ENCODE peak calls at places on chromosomes 11 and 22, in five cellular contexts. One of them, this sample, is unnamed.

GRCh38 chr11:27991731-27992130 is 116.2 kb downstream of the KIF18A start:
- DNase-seq in heart right ventricle: no peak
- DNase-seq in brain microvascular endothelial cell: no peak
- DNase-seq in uterus: no peak
- DNase-seq in cardiac fibroblast: peak; percentile 40
- DNase-seq in this sample: no peak

GRCh38 chr11:71238941-71239340 is 13.4 kb downstream of the SHANK2 start:
- DNase-seq in heart right ventricle: no peak
- DNase-seq in brain microvascular endothelial cell: no peak
- DNase-seq in uterus: no peak
- DNase-seq in cardiac fibroblast: no peak
- DNase-seq in this sample: no peak

GRCh38 chr22:20184501-20185145 is 33.8 kb upstream of the CCDC188 start:
- DNase-seq in heart right ventricle: no peak
- DNase-seq in brain microvascular endothelial cell: no peak
- DNase-seq in uterus: no peak
- DNase-seq in cardiac fibroblast: no peak
- DNase-seq in this sample: no peak

GRCh38 chr22:25651332-25651731 is 86.9 kb downstream of the GRK3 start:
- DNase-seq in heart right ventricle: no peak
- DNase-seq in brain microvascular endothelial cell: no peak
- DNase-seq in uterus: no peak
- DNase-seq in cardiac fibroblast: no peak
- DNase-seq in this sample: no peak

GRCh38 chr22:33210129-33210784 is 152.1 kb upstream of the SYN3 start:
- DNase-seq in heart right ventricle: no peak
- DNase-seq in brain microvascular endothelial cell: peak; percentile 11
- DNase-seq in uterus: no peak
- DNase-seq in cardiac fibroblast: peak; percentile 37
- DNase-seq in this sample: no peak

GRCh38 chr22:29457730-29458129 is 19.3 kb downstream of the RFPL1 start:
- DNase-seq in heart right ventricle: no peak
- DNase-seq in brain microvascular endothelial cell: peak; percentile 47
- DNase-seq in uterus: no peak
- DNase-seq in cardiac fibroblast: peak; percentile 43
- DNase-seq in this sample: no peak

GRCh38 chr11:67398661-67399563 is 2.7 kb downstream of the PPP1CA start:
- DNase-seq in heart right ventricle: no peak
- DNase-seq in brain microvascular endothelial cell: no peak
- DNase-seq in uterus: no peak
- DNase-seq in cardiac fibroblast: no peak
- DNase-seq in this sample: no peak

GRCh38 chr11:84780689-84781293 is 846.4 kb downstream of the DLG2 start:
- DNase-seq in heart right ventricle: no peak
- DNase-seq in brain microvascular endothelial cell: peak; percentile 2
- DNase-seq in uterus: no peak
- DNase-seq in cardiac fibroblast: peak; percentile 5
- DNase-seq in this sample: peak; percentile 12

GRCh38 chr11:126718319-126718718 is 282.3 kb downstream of the KIRREL3 start:
- DNase-seq in heart right ventricle: no peak
- DNase-seq in brain microvascular endothelial cell: no peak
- DNase-seq in uterus: no peak
- DNase-seq in cardiac fibroblast: no peak
- DNase-seq in this sample: no peak

GRCh38 chr11:111297696-111298095 is 650 bp upstream of the POU2AF3 start:
- DNase-seq in heart right ventricle: no peak
- DNase-seq in brain microvascular endothelial cell: no peak
- DNase-seq in uterus: no peak
- DNase-seq in cardiac fibroblast: no peak
- DNase-seq in this sample: no peak

GRCh38 chr22:36356708-36357694 is 30.8 kb downstream of the MYH9 start:
- DNase-seq in heart right ventricle: no peak
- DNase-seq in brain microvascular endothelial cell: no peak
- DNase-seq in uterus: no peak
- DNase-seq in cardiac fibroblast: no peak
- DNase-seq in this sample: no peak

GRCh38 chr22:24516301-24516737 is 21.2 kb downstream of the UPB1 start:
- DNase-seq in heart right ventricle: no peak
- DNase-seq in brain microvascular endothelial cell: peak; percentile 84
- DNase-seq in uterus: no peak
- DNase-seq in cardiac fibroblast: peak; percentile 91
- DNase-seq in this sample: peak; percentile 78

GRCh38 chr11:132379540-132379939 is 1009.1 kb downstream of the NTM start:
- DNase-seq in heart right ventricle: no peak
- DNase-seq in brain microvascular endothelial cell: no peak
- DNase-seq in uterus: no peak
- DNase-seq in cardiac fibroblast: no peak
- DNase-seq in this sample: no peak

GRCh38 chr22:26588749-26589366 is 1.1 kb downstream of the TPST2 start:
- DNase-seq in heart right ventricle: no peak
- DNase-seq in brain microvascular endothelial cell: no peak
- DNase-seq in uterus: no peak
- DNase-seq in cardiac fibroblast: no peak
- DNase-seq in this sample: no peak

GRCh38 chr22:46533434-46533833 is 4.0 kb downstream of the CELSR1 start:
- DNase-seq in heart right ventricle: no peak
- DNase-seq in brain microvascular endothelial cell: no peak
- DNase-seq in uterus: no peak
- DNase-seq in cardiac fibroblast: no peak
- DNase-seq in this sample: no peak

GRCh38 chr11:65867284-65868071 is 5.1 kb downstream of the EFEMP2 start:
- DNase-seq in heart right ventricle: no peak
- DNase-seq in brain microvascular endothelial cell: no peak
- DNase-seq in uterus: no peak
- DNase-seq in cardiac fibroblast: no peak
- DNase-seq in this sample: no peak
- H3K4me3 ChIP-seq in heart right ventricle: no peak overlapping the region
- H3K4me3 ChIP-seq in brain microvascular endothelial cell: no peak overlapping the region
- H3K4me3 ChIP-seq in uterus: no peak overlapping the region
- H3K4me3 ChIP-seq in cardiac fibroblast: no peak overlapping the region
- H3K4me3 ChIP-seq in this sample: no peak overlapping the region

GRCh38 chr22:40147388-40148176 is 30.1 kb upstream of the TNRC6B start:
- DNase-seq in heart right ventricle: no peak
- DNase-seq in brain microvascular endothelial cell: no peak
- DNase-seq in uterus: no peak
- DNase-seq in cardiac fibroblast: no peak
- DNase-seq in this sample: no peak
- TF ChIP-seq CTCF in heart right ventricle: no peak
- TF ChIP-seq CTCF in brain microvascular endothelial cell: no peak
- TF ChIP-seq CTCF in uterus: no peak
- TF ChIP-seq CTCF in cardiac fibroblast: no peak
- TF ChIP-seq CTCF in this sample: no peak

DNA sequence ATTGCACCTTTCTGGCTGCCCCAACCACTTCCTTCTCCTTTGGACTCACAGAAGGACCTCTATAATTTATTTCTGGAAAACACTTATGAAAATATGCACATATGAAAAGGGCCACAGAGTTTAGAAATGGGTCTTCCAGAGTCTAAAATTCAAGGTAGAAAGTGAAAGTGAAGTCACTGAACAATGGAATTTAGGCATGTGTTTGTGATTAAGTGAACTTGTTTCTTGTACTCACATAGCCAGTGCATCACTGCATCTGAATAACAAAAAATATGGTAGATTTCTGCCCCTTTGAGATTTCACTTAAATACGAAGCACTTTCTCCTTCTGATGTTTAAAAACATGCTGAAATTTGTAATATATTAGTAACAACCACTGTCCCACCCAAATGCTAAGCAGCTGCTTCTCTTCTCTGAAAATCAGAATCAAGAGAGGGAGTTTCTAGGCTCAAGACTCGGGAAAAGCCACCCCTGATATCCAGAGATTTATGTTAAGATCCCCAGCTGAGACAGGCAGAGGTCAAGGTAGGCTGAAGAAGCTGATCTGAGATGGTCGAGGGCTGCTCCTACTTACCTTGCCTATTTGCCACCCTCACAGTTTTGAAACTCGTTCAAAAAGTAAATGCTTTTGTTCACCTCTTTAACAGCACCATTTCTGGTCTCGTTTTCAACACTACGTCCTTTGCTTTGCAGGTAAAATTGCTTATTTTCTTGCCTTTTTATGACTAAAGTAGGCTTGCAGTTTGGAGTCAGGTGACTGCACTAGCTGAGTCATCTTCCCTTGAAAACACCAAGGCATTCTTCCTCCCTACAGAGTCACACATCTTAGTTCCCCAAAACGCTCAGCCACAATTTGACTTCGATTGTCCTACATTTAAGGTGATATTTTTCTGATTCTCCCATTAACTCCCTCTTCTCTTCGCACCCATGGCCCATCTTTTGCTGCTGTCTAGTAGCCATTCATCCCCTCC is at the start of gene XKR3:
- DNase-seq in heart right ventricle: no peak
- DNase-seq in brain microvascular endothelial cell: no peak
- DNase-seq in uterus: no peak
- DNase-seq in cardiac fibroblast: no peak
- DNase-seq in this sample: no peak
- H3K4me3 ChIP-seq in heart right ventricle: no peak within 1 kb of the TSS
- H3K4me3 ChIP-seq in brain microvascular endothelial cell: no peak within 1 kb of the TSS
- H3K4me3 ChIP-seq in uterus: no peak within 1 kb of the TSS
- H3K4me3 ChIP-seq in cardiac fibroblast: no peak within 1 kb of the TSS
- H3K4me3 ChIP-seq in this sample: no peak within 1 kb of the TSS

GRCh38 chr11:8766043-8766992 is 83.7 kb downstream of the RPL27A start:
- DNase-seq in heart right ventricle: no peak
- DNase-seq in brain microvascular endothelial cell: peak; percentile 42
- DNase-seq in uterus: peak; percentile 14
- DNase-seq in cardiac fibroblast: no peak
- DNase-seq in this sample: no peak
- TF ChIP-seq CTCF in heart right ventricle: no peak
- TF ChIP-seq CTCF in brain microvascular endothelial cell: peak; percentile 45
- TF ChIP-seq CTCF in uterus: no peak
- TF ChIP-seq CTCF in cardiac fibroblast: no peak
- TF ChIP-seq CTCF in this sample: no peak